ENCODE peak calls at places on chromosomes 2 and 18, in eight cellular contexts. H is spleen, T is sigmoid colon, F is endothelial cell of umbilical vein, Z is H1, K is stomach, X is esophagus muscularis mucosa, E is HCT116. J is an unnamed sample.

GRCh38 chr18:54330768-54331548 is 26.7 kb downstream of the STARD6 start:
- DNase-seq in F (no peak), K (no peak), X (no peak), H (no peak), E (no peak), Z (no peak), T (no peak), J (no peak)

GRCh38 chr2:99641999-99642398 is 152.2 kb upstream of the REV1 start:
- DNase-seq in Z (no peak), X (no peak), E (no peak), H (no peak), F (no peak), T (no peak), K (no peak), J (no peak)

GRCh38 chr2:102306125-102306524 is 5.2 kb upstream of the IL1RL1 start:
- DNase-seq in T (no peak), H (no peak), F (no peak), E (no peak), X (no peak), K (no peak), Z (no peak), J (no peak)

GRCh38 chr2:236112466-236112865 is 55.7 kb downstream of the GBX2 start:
- DNase-seq in Z (no peak), F (no peak), X (no peak), T (no peak), K (no peak), E (no peak), H (peak), J (no peak)

GRCh38 chr2:216171043-216171442 is 61.9 kb downstream of the XRCC5 start:
- DNase-seq in K (no peak), T (no peak), E (no peak), Z (no peak), H (no peak), F (no peak), X (no peak), J (no peak)

GRCh38 chr2:46336560-46336959 is 39.4 kb downstream of the EPAS1 start:
- DNase-seq in H (no peak), X (no peak), Z (no peak), T (no peak), K (no peak), E (no peak), F (no peak), J (no peak)

GRCh38 chr18:34117319-34117718 is 107.4 kb downstream of the NOL4 start:
- DNase-seq in T (no peak), Z (no peak), X (no peak), F (no peak), H (no peak), E (no peak), K (no peak), J (no peak)

GRCh38 chr18:65436430-65436829 is 314.4 kb upstream of the CDH7 start:
- DNase-seq in K (no peak), T (no peak), F (no peak), X (no peak), H (no peak), E (no peak), Z (no peak), J (no peak)

GRCh38 chr18:80246656-80247402 is 485 bp downstream of the PARD6G start:
- DNase-seq in X (no peak), F (peak), K (no peak), Z (peak), T (no peak), E (no peak), H (no peak), J (no peak)

GRCh38 chr2:176268976-176269318 is 295 bp upstream of the MTX2 start:
- DNase-seq in F (no peak), X (no peak), E (no peak), K (no peak), Z (no peak), H (no peak), T (no peak), J (no peak)

GRCh38 chr2:176270100-176270750 is 983 bp downstream of the MTX2 start:
- DNase-seq in K (no peak), E (no peak), Z (no peak), X (no peak), T (no peak), H (no peak), F (no peak), J (peak)

GRCh38 chr2:176272870-176273269 is 3.6 kb downstream of the MTX2 start:
- DNase-seq in E (no peak), T (no peak), X (no peak), Z (no peak), K (no peak), H (no peak), F (no peak), J (no peak)

DNA sequence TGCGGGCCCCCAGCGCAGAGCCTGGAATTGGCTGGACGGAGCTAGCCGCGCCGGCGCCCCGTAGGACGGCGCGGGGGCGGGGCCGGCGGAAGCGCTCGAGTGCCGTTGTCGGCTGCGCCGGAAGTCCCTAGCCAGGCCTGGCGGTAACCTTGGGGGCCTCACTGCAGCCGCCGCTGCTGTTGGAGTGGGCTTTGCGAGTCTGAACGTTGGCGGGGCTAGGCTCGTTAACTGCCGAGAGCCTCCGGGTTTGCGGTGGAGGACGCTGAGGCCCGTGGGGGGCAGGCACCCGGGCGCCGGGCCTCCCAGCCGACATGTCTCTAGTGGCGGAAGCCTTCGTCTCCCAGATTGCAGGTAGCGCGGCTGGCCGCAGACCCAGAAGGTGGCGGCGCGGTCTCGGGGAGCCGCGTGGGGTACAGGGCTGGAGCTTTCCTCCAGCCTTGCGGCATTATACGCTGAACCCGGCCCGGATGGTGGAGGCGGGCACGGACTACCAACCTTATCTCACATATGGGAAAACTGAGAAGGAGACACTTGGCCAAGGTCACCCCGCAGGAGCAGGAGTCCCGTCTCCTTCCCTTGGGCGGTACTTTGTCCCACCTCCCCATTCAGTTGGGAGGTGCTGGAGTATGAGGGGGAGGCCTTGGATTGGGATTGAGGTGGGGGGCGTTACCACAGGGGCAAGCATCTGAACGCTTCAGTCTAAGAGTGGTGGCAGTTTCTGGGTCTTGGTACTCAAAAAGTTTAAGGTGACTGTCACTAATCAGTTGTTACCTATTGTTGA is at the start of gene MTX2:
- DNase-seq in K (peak), H (peak), E (peak), T (peak), F (peak), X (no peak), Z (peak), J (peak)
- TF ChIP-seq POLR2A in K (no peak), H (no peak), E (peak), T (peak), F (peak), X (no peak), Z (peak), J (peak)

GRCh38 chr18:77133920-77134496 is 1.4 kb upstream of the MBP start:
- DNase-seq in X (no peak), K (no peak), E (no peak), H (peak), F (no peak), Z (no peak), T (peak), J (peak)
- TF ChIP-seq POLR2AphosphoS5 in X (no peak), K (no peak), E (no peak), H (peak), F (no peak), Z (no peak), T (no peak), J (no peak)

GRCh38 chr2:36570416-36570815 is 27.6 kb downstream of the FEZ2 start:
- DNase-seq in Z (no peak), T (no peak), K (no peak), X (no peak), F (peak), H (no peak), E (no peak), J (no peak)

GRCh38 chr2:36566887-36567286 is 31.1 kb downstream of the FEZ2 start:
- DNase-seq in T (no peak), Z (no peak), X (no peak), F (no peak), E (no peak), K (no peak), H (no peak), J (no peak)

GRCh38 chr2:36569267-36569860 is 28.6 kb downstream of the FEZ2 start:
- DNase-seq in F (peak), Z (no peak), X (no peak), T (no peak), H (no peak), E (no peak), K (no peak), J (no peak)

GRCh38 chr2:36567711-36568408 is 30.1 kb downstream of the FEZ2 start:
- DNase-seq in T (no peak), H (no peak), F (peak), Z (no peak), K (no peak), E (no peak), X (no peak), J (no peak)

DNA sequence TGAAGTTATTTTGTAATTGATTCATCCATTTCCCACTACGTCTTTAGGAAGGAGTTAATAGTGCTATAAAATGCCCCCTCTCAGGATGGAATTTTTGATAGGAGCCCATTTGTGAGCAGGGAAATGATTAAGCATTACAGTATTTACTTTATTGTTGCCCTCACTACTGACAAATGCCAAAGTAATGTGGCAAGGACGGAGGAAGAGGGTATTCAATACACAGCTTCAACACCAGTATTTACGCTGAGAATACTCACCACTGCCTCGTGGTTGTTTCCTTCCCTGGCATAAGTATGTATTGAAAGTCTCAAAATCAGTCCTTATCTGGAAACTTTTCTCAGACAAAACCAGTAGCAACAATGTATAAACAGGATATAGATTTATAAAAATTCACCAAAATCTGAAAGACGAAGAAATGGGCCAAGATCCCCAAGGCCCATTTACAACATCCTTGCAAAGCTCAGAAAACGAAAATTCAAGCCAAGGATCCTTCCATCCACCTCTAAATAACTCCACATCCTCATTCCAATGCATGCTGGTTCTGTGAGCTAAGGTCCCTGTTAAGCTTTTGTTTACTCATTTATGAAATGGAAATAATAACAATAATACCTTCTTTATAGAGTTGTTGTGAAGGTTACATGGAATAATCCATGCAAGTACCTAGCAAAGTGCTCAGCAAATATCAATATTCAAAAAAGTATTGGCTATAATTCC is 29.3 kb downstream of the FEZ2 start:
- DNase-seq in K (no peak), E (no peak), H (no peak), Z (no peak), T (no peak), X (no peak), F (peak), J (no peak)
- TF ChIP-seq POLR2A in K (no peak), E (no peak), H (no peak), Z (no peak), T (no peak), X (no peak), F (peak), J (no peak)

DNA sequence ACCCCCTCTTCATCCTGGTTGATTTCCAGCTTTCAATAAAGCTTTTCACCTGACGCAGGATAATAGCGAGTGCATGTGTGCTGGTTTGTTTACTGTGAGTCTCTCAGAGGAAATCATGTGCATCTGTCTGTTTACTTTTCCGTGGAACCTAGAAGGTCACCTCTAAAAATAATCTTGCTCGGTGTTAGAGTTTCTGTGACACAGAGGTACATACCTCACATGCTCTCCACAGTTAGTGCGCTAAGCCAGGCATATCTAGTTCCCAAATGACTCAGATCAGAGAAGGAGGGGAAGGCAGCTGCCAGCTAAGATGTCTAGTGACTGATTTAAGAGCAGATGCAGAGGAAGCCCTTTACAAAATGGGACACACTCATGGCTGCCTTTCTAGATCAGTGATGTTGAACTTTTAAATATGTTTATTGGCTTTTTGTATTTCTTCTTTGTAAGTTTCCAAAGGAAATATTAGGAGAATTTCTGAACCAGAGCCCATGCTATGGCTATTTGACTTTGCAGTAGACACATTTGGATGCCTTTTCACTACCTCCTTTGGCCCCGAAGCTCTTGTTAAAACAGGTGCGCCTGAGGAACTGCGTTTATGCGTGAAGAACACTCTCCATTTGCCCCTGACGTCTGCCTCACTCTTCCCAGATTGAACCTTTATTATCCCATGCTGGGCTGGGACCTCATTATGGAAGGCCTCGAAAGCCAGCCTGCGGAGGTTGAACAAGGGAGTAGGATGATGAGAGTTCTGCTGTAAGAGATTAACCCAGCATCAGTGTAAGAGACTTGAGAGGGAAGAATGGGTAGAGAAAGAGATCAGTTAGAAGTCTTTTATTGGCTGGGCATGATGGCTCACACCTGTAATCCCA is 145.6 kb downstream of the FAM161A start:
- DNase-seq in K (peak), T (no peak), X (peak), F (no peak), E (no peak), H (no peak), Z (peak), J (no peak)
- TF ChIP-seq POLR2AphosphoS5 in K (peak), T (no peak), X (peak), F (no peak), E (no peak), H (no peak), Z (no peak), J (no peak)

GRCh38 chr2:9473985-9474360 is 378 bp upstream of the IAH1 start:
- DNase-seq in T (peak), K (peak), H (peak), Z (peak), E (no peak), X (no peak), F (peak), J (peak)

GRCh38 chr2:9477914-9478313 is 3.6 kb downstream of the IAH1 start:
- DNase-seq in X (no peak), E (no peak), T (no peak), H (no peak), F (no peak), K (no peak), Z (no peak), J (no peak)

GRCh38 chr2:9473308-9473984 is 905 bp upstream of the IAH1 start:
- DNase-seq in F (no peak), H (peak), Z (peak), T (no peak), X (no peak), K (peak), E (no peak), J (peak)

GRCh38 chr2:9471212-9471611 is 3.1 kb upstream of the IAH1 start:
- DNase-seq in X (no peak), K (no peak), E (no peak), Z (no peak), T (no peak), H (no peak), F (no peak), J (no peak)

DNA sequence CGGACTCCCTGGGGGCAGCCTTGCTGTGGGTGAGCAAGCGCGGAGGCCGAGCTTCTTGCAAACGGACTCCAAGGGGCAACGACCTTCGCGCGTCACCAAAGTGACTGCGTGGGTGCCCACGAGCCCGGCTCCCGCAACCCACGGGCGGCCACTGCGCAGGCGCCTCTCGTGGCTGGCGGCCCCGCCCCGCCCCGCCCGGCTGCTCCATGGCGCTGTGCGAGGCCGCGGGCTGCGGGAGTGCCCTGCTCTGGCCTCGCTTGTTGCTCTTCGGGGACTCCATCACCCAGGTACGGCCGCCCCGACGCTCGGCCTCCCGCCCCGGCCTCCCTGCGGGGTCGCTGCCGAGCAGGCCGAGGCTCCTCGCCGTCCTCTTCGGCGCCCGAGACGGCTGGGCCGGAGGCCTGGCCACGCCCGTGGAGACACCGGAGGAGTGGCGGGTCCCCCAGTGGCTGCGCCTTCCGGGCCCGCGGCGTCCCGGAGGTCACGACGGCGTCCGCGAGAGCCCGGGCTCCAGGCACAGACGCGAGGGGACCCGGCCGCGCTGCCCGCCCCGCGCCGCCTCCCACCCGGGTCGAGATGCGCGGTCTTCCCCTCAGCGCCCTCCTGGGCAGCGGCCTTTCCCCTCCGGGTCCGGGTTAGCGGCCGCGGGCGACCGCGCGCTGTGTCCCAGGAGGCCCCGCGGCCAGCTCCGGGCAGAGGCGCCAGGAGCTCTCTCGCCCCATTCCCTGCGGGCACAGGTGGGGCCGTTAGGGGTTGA is at the start of gene IAH1:
- DNase-seq in H (peak), F (peak), E (no peak), K (peak), X (no peak), T (peak), Z (peak), J (peak)
- TF ChIP-seq POLR2A in H (no peak), F (peak), E (peak), K (no peak), X (peak), T (no peak), Z (no peak), J (no peak)

GRCh38 chr2:223735659-223736244 is 101.6 kb downstream of the AP1S3 start:
- DNase-seq in F (peak), X (no peak), K (no peak), T (no peak), H (no peak), Z (no peak), E (no peak), J (no peak)
- TF ChIP-seq POLR2AphosphoS5 in F (no peak), X (no peak), K (no peak), T (no peak), H (no peak), Z (no peak), E (no peak), J (no peak)